ENCODE peak calls at places on chromosomes 13 and 19, in four cellular contexts. One of them, this sample, is unnamed.

GRCh38 chr19:17555929-17556813 is 722 bp downstream of the COLGALT1 start:
- DNase-seq in K562: peak; percentile 47
- DNase-seq in GM12878: no peak
- DNase-seq in H1: no peak
- DNase-seq in this sample: no peak

GRCh38 chr19:5800361-5801270 is 4.3 kb upstream of the NRTN start:
- DNase-seq in K562: no peak
- DNase-seq in GM12878: no peak
- DNase-seq in H1: no peak
- DNase-seq in this sample: peak; percentile 58

GRCh38 chr19:45455707-45456499 is 11.9 kb upstream of the FOSB start:
- DNase-seq in K562: peak; percentile 88
- DNase-seq in GM12878: no peak
- DNase-seq in H1: no peak
- DNase-seq in this sample: peak; percentile 89

GRCh38 chr19:50722248-50723013 is 733 bp upstream of the CLEC11A start:
- DNase-seq in K562: no peak
- DNase-seq in GM12878: no peak
- DNase-seq in H1: no peak
- DNase-seq in this sample: no peak

GRCh38 chr19:15618321-15618720 is 3.3 kb downstream of the CYP4F8 start:
- DNase-seq in K562: no peak
- DNase-seq in GM12878: no peak
- DNase-seq in H1: no peak
- DNase-seq in this sample: no peak

GRCh38 chr13:67574320-67575233 is 344.4 kb upstream of the PCDH9 start:
- DNase-seq in K562: no peak
- DNase-seq in GM12878: no peak
- DNase-seq in H1: no peak
- DNase-seq in this sample: no peak

GRCh38 chr13:77810430-77810829 is 108.2 kb downstream of the EDNRB start:
- DNase-seq in K562: no peak
- DNase-seq in GM12878: no peak
- DNase-seq in H1: no peak
- DNase-seq in this sample: no peak

GRCh38 chr19:45125975-45126493 is 33.1 kb downstream of the PPP1R37 start:
- DNase-seq in K562: peak; percentile 66
- DNase-seq in GM12878: no peak
- DNase-seq in H1: peak; percentile 56
- DNase-seq in this sample: peak; percentile 65

GRCh38 chr13:25584975-25585374 is 213.2 kb downstream of the ATP8A2 start:
- DNase-seq in K562: no peak
- DNase-seq in GM12878: no peak
- DNase-seq in H1: no peak
- DNase-seq in this sample: no peak

GRCh38 chr19:38739440-38740251 is 4.6 kb downstream of the CAPN12 start:
- DNase-seq in K562: no peak
- DNase-seq in GM12878: no peak
- DNase-seq in H1: no peak
- DNase-seq in this sample: no peak

GRCh38 chr19:29705706-29706105 is 9.4 kb downstream of the C19orf12 start:
- DNase-seq in K562: no peak
- DNase-seq in GM12878: no peak
- DNase-seq in H1: no peak
- DNase-seq in this sample: no peak

GRCh38 chr19:4121815-4122214 is 2.1 kb downstream of the MAP2K2 start:
- DNase-seq in K562: no peak
- DNase-seq in GM12878: no peak
- DNase-seq in H1: no peak
- DNase-seq in this sample: no peak

GRCh38 chr19:6590458-6591319 is at the start of gene CD70:
- DNase-seq in K562: no peak
- DNase-seq in GM12878: peak; percentile 88
- DNase-seq in H1: no peak
- DNase-seq in this sample: no peak

GRCh38 chr13:110536006-110536693 is 25.4 kb downstream of the RAB20 start:
- DNase-seq in K562: peak; percentile 18
- DNase-seq in GM12878: no peak
- DNase-seq in H1: no peak
- DNase-seq in this sample: no peak

GRCh38 chr13:79781829-79782540 is 301.0 kb downstream of the NDFIP2 start:
- DNase-seq in K562: no peak
- DNase-seq in GM12878: no peak
- DNase-seq in H1: no peak
- DNase-seq in this sample: no peak

GRCh38 chr19:14582894-14583340 is at the start of gene CLEC17A:
- DNase-seq in K562: no peak
- DNase-seq in GM12878: peak; percentile 66
- DNase-seq in H1: no peak
- DNase-seq in this sample: no peak

GRCh38 chr13:52842440-52842839 is 6.0 kb downstream of the PCDH8 start:
- DNase-seq in K562: no peak
- DNase-seq in GM12878: no peak
- DNase-seq in H1: no peak
- DNase-seq in this sample: peak; percentile 65

GRCh38 chr13:67229438-67230242 is 496 bp downstream of the PCDH9 start:
- DNase-seq in K562: no peak
- DNase-seq in GM12878: no peak
- DNase-seq in H1: no peak
- DNase-seq in this sample: no peak

GRCh38 chr19:41323430-41324125 is 13.6 kb downstream of the CCDC97 start:
- DNase-seq in K562: peak; percentile 92
- DNase-seq in GM12878: no peak
- DNase-seq in H1: no peak
- DNase-seq in this sample: peak; percentile 87

GRCh38 chr19:36106441-36106840 is 4.5 kb upstream of the OVOL3 start:
- DNase-seq in K562: no peak
- DNase-seq in GM12878: no peak
- DNase-seq in H1: no peak
- DNase-seq in this sample: no peak

GRCh38 chr13:87084192-87084591 is 587.0 kb upstream of the SLITRK5 start:
- DNase-seq in K562: no peak
- DNase-seq in GM12878: no peak
- DNase-seq in H1: no peak
- DNase-seq in this sample: no peak

GRCh38 chr19:15456441-15456840 is 6.7 kb upstream of the WIZ start:
- DNase-seq in K562: no peak
- DNase-seq in GM12878: no peak
- DNase-seq in H1: no peak
- DNase-seq in this sample: no peak

GRCh38 chr19:28843771-28844492 is 369.0 kb downstream of the UQCRFS1 start:
- DNase-seq in K562: no peak
- DNase-seq in GM12878: no peak
- DNase-seq in H1: no peak
- DNase-seq in this sample: no peak

GRCh38 chr19:34838248-34838647 is 65.2 kb upstream of the ZNF599 start:
- DNase-seq in K562: peak; percentile 60
- DNase-seq in GM12878: no peak
- DNase-seq in H1: no peak
- DNase-seq in this sample: peak; percentile 15
- TF ChIP-seq ATF3 in K562: no peak
- TF ChIP-seq ATF3 in GM12878: no peak
- TF ChIP-seq ATF3 in H1: no peak
- TF ChIP-seq ATF3 in this sample: no peak

DNA sequence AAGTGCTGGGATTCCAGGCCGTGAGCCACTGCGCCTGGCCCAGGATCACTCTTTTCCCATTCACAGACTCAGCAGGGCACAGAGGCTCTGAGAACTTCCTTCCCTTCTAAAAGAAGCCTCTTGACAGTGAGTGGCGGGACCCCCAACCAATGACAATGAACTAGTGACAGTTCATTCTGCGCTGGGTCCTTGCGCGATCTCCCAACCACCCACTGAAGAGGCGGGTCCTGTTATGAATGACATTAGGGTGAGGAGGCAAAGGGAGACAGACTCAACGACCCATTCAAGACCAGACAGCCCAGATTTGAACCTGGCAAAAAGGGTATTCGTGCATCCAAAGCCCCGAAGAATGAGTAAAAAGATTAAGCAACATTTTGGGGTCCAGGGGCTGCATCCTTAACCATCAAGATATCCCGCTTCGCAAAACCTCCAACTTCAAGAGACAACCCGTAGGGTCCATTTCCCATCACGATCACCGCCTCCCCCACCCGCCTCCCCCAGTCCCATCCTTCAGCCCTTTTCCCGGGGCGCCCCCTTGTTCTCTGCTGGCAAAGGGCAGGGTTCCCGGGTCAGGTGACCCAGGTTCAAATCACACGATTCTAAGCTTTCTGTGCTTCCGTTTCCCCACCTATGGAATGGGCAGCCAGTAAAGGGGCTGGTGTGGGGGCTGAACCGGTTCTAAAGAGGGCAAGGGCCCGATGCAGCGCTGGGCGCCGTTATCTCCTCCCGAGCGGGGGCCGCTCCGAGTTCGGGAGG is 719 bp downstream of the SUGP2 start:
- DNase-seq in K562: peak; percentile 92
- DNase-seq in GM12878: peak; percentile 65
- DNase-seq in H1: peak; percentile 82
- DNase-seq in this sample: peak; percentile 80
- TF ChIP-seq EP300 in K562: no peak
- TF ChIP-seq EP300 in GM12878: no peak
- TF ChIP-seq EP300 in H1: no peak
- TF ChIP-seq EP300 in this sample: no peak

GRCh38 chr19:2623743-2624142 is 78.8 kb downstream of the GNG7 start:
- DNase-seq in K562: no peak
- DNase-seq in GM12878: no peak
- DNase-seq in H1: no peak
- DNase-seq in this sample: no peak
- TF ChIP-seq ATF3 in K562: no peak
- TF ChIP-seq ATF3 in GM12878: no peak
- TF ChIP-seq ATF3 in H1: no peak
- TF ChIP-seq ATF3 in this sample: no peak

GRCh38 chr19:10736916-10737551 is 19.2 kb downstream of the DNM2 start:
- DNase-seq in K562: peak; percentile 63
- DNase-seq in GM12878: no peak
- DNase-seq in H1: no peak
- DNase-seq in this sample: no peak
- TF ChIP-seq EP300 in K562: peak; percentile 45
- TF ChIP-seq EP300 in GM12878: no peak
- TF ChIP-seq EP300 in H1: no peak
- TF ChIP-seq EP300 in this sample: no peak